ENCODE peak calls at places on chromosomes 13 and 19, in eight cellular contexts. K, Y, B, J, S, X, Q and A are unnamed samples.

GRCh38 chr19:53818756-53819155 is 5.4 kb downstream of the NLRP12 start:
- DNase-seq in Q (no peak), X (no peak), B (no peak), K (no peak), J (no peak), S (no peak), Y (no peak), A (no peak)

GRCh38 chr19:3440082-3440481 is 40.2 kb downstream of the SMIM24 start:
- DNase-seq in S (no peak), B (no peak), J (peak; percentile 73), Y (no peak), K (no peak), X (peak; percentile 70), Q (peak; percentile 30), A (peak; percentile 76)

GRCh38 chr13:91085127-91085526 is 262.4 kb upstream of the MIR17HG start:
- DNase-seq in X (no peak), K (no peak), Q (no peak), B (no peak), J (peak; percentile 68), S (no peak), Y (no peak), A (no peak)

GRCh38 chr19:5579286-5579685 is 11.5 kb upstream of the TINCR start:
- DNase-seq in S (no peak), J (no peak), X (no peak), B (no peak), Y (no peak), Q (no peak), K (no peak), A (no peak)

GRCh38 chr13:81888855-81889254 is 1547.9 kb upstream of the SPRY2 start:
- DNase-seq in K (no peak), S (no peak), Q (no peak), J (no peak), Y (no peak), X (no peak), B (peak; percentile 10), A (no peak)

GRCh38 chr13:29849071-29849541 is 1.3 kb downstream of the UBL3 start:
- DNase-seq in S (no peak), B (no peak), K (peak; percentile 40), J (no peak), Q (peak; percentile 27), Y (no peak), X (peak; percentile 50), A (peak; percentile 51)

GRCh38 chr19:42135836-42136235 is 3.6 kb upstream of the POU2F2 start:
- DNase-seq in J (no peak), Q (no peak), B (no peak), Y (no peak), S (no peak), K (no peak), X (no peak), A (no peak)

GRCh38 chr13:50116430-50116973 is 101.3 kb downstream of the KCNRG start:
- DNase-seq in Y (no peak), Q (peak; percentile 29), J (no peak), S (no peak), K (no peak), B (no peak), X (no peak), A (no peak)

GRCh38 chr19:49512970-49513745 is 697 bp downstream of the FCGRT start:
- DNase-seq in K (peak; percentile 78), Y (peak; percentile 63), J (no peak), Q (peak; percentile 34), S (no peak), X (no peak), B (peak; percentile 83), A (peak; percentile 58)

GRCh38 chr13:46354143-46355087 is 32.6 kb downstream of the RUBCNL start:
- DNase-seq in S (peak; percentile 94), Q (peak; percentile 92), X (no peak), Y (no peak), B (no peak), K (no peak), J (no peak), A (peak; percentile 52)

GRCh38 chr13:76822691-76823267 is 63.4 kb downstream of the KCTD12 start:
- DNase-seq in X (no peak), Q (peak; percentile 77), K (no peak), S (no peak), J (no peak), Y (no peak), B (no peak), A (no peak)

GRCh38 chr13:72151241-72151640 is 284.2 kb upstream of the DACH1 start:
- DNase-seq in Y (no peak), X (no peak), S (peak; percentile 42), Q (peak; percentile 66), J (no peak), B (no peak), K (no peak), A (no peak)

GRCh38 chr13:28819748-28820098 is 416 bp upstream of the MTUS2 start:
- DNase-seq in X (no peak), Y (peak; percentile 81), B (no peak), Q (peak; percentile 45), J (peak; percentile 78), K (peak; percentile 86), S (no peak), A (peak; percentile 53)

GRCh38 chr13:30830638-30830965 is 75.5 kb upstream of the MEDAG start:
- DNase-seq in S (no peak), X (no peak), B (no peak), K (peak; percentile 16), Y (no peak), J (no peak), Q (no peak), A (no peak)

GRCh38 chr19:10946964-10947657 is 13.7 kb upstream of the SMARCA4 start:
- DNase-seq in J (no peak), K (no peak), S (peak; percentile 62), X (no peak), Y (no peak), Q (peak; percentile 55), B (no peak), A (no peak)

GRCh38 chr19:8663920-8664670 is 33.7 kb downstream of the NFILZ start:
- DNase-seq in Y (no peak), K (no peak), X (peak; percentile 47), J (no peak), S (no peak), Q (no peak), B (peak; percentile 61), A (peak; percentile 70)

GRCh38 chr19:47573076-47574026 is at the start of gene ZNF541:
- DNase-seq in B (peak; percentile 78), X (no peak), Q (peak; percentile 55), Y (no peak), J (peak; percentile 43), K (no peak), S (no peak), A (peak; percentile 79)

GRCh38 chr19:50365434-50366306 is at the start of gene NAPSA:
- DNase-seq in B (no peak), Q (no peak), X (no peak), J (no peak), K (no peak), Y (no peak), S (no peak), A (peak; percentile 28)

GRCh38 chr13:38582133-38582532 is 104.7 kb upstream of the FREM2 start:
- DNase-seq in Y (no peak), J (peak; percentile 15), B (no peak), Q (peak; percentile 57), S (peak; percentile 19), X (no peak), K (peak; percentile 73), A (peak; percentile 12)

GRCh38 chr13:66803013-66803739 is 427.0 kb downstream of the PCDH9 start:
- DNase-seq in J (no peak), Q (no peak), X (no peak), K (no peak), Y (no peak), B (no peak), S (no peak), A (no peak)

DNA sequence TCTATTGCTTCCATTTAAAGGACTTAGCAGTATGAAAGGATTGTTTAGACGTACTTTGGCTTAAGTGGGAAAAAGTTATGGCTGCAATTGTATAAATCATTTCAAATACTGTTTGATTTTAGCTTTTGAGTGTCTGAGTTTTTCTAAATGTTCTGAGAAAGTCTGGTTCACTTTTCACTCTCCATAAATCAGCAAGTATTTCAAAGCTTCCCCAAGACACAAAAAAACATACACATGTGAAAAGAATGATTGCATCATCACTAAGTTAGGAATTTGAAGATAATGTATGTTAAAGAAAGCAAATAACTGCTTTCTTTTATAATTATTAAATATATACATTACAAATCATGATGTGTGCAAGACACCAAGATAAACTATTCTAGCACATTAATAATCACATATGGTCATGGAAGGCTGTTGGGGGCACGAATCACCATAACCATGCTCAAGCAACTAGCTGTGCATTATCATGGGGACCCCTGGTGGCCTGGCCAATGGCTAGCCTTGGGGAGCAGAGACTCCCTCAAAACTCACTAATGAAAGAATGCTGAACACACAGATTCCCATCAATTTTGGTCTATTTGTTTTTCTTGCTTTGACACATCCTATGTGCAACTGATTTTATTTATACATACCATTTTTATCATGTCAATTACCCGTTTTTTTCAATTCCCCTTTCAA is 111.1 kb downstream of the MIPEP start:
- DNase-seq in K (no peak), J (no peak), S (no peak), Q (no peak), X (no peak), B (no peak), Y (no peak), A (peak; percentile 14)
- TF ChIP-seq CTCF in K (peak; percentile 25), J (no peak), S (peak; percentile 35), Q (peak; percentile 30), X (no peak), B (no peak), Y (no peak), A (no peak)

DNA sequence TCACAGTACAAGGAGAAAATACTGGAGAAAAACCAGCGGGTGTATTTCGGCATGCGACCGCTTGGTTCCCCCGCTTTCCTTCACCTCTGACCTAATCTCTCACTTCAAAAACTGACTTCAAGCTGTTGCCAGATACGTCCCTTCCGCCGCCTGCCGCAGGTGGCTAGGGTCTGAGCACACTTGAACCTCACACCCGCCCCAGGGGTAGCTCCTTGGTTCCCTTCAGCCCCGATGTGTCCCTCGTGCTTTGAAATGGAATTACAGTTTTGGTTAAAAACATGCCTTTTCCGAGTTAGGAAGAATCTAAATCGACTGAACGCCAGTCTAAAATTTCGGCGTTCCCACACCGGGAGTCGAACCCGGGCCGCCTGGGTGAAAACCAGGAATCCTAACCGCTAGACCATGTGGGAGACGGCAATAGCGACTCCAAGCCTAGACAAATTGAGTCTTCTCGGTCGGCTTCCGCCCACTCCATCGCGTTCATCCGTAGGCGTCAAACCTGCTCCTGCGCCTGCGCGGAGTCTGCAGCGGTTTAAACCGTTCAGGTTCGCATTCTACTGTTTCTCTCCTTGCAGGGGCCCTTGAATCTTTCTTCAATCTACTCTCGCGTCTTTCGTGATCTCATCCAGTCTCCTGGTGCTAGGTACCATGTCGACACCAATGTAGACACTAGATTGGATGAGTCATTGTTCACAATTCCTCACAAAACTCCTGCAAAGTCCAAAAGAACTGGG is 71.5 kb downstream of the NUFIP1 start:
- DNase-seq in X (peak; percentile 98), Y (peak; percentile 100), Q (peak; percentile 98), S (peak; percentile 94), K (peak; percentile 98), J (peak; percentile 79), B (peak; percentile 97), A (peak; percentile 95)
- TF ChIP-seq CTCF in X (peak; percentile 44), Y (peak; percentile 41), Q (peak; percentile 41), S (peak; percentile 60), K (peak; percentile 46), J (peak; percentile 74), B (no peak), A (peak; percentile 48)

GRCh38 chr19:14091086-14091884 is 734 bp upstream of the SAMD1 start:
- DNase-seq in X (peak; percentile 73), Q (peak; percentile 70), S (no peak), K (peak; percentile 66), B (peak; percentile 91), J (peak; percentile 92), Y (peak; percentile 77), A (peak; percentile 79)
- TF ChIP-seq CTCF in X (peak; percentile 21), Q (peak; percentile 18), S (no peak), K (peak; percentile 43), B (no peak), J (peak; percentile 53), Y (no peak), A (no peak)

GRCh38 chr13:40780822-40781401 is 8.5 kb upstream of the SLC25A15 start:
- DNase-seq in Q (peak; percentile 6), J (peak; percentile 53), Y (no peak), K (no peak), X (no peak), B (no peak), S (no peak), A (no peak)
- TF ChIP-seq CTCF in Q (no peak), J (peak; percentile 61), Y (no peak), K (no peak), X (no peak), B (no peak), S (no peak), A (no peak)